ENCODE peak calls at places on chromosomes 6 and 20, in six cellular contexts. Z is brain microvascular endothelial cell, R is psoas muscle, Q is right cardiac atrium, Y is spleen, F is fibroblast of mammary gland. M is an unnamed sample.

GRCh38 chr6:35148167-35148741 is 7.1 kb upstream of the TCP11 start:
- DNase-seq in Y (no peak), Z (peak; percentile 56), R (no peak), F (peak; percentile 86), Q (no peak), M (peak; percentile 44)

GRCh38 chr20:11979306-11980128 is 61.8 kb downstream of the BTBD3 start:
- DNase-seq in F (no peak), Y (no peak), Q (no peak), R (no peak), Z (no peak), M (no peak)

GRCh38 chr6:10146723-10147451 is 268.0 kb downstream of the TFAP2A start:
- DNase-seq in Z (peak; percentile 45), R (no peak), F (no peak), Y (no peak), Q (no peak), M (peak; percentile 13)

GRCh38 chr6:43644940-43645612 is at the start of gene RSPH9:
- DNase-seq in Q (peak; percentile 90), Z (peak; percentile 74), Y (peak; percentile 92), F (peak; percentile 80), R (peak; percentile 71), M (peak; percentile 39)

GRCh38 chr6:124943658-124944057 is 18.6 kb upstream of the RNF217 start:
- DNase-seq in Q (no peak), Z (no peak), Y (no peak), F (peak; percentile 61), R (no peak), M (no peak)

GRCh38 chr20:8385247-8385646 is 253.2 kb downstream of the PLCB1 start:
- DNase-seq in Z (peak; percentile 73), Y (no peak), R (peak; percentile 11), Q (peak; percentile 60), F (peak; percentile 48), M (peak; percentile 84)

GRCh38 chr6:166905013-166905412 is 51.3 kb downstream of the RNASET2 start:
- DNase-seq in Y (no peak), Z (no peak), Q (no peak), F (no peak), R (no peak), M (no peak)

GRCh38 chr6:53795702-53796450 is 1.1 kb downstream of the LRRC1 start:
- DNase-seq in R (peak; percentile 23), Y (peak; percentile 85), Q (peak; percentile 71), F (no peak), Z (no peak), M (no peak)

GRCh38 chr20:38434310-38434741 is 802 bp downstream of the SNHG17 start:
- DNase-seq in Q (no peak), Y (peak; percentile 80), F (no peak), Z (no peak), R (no peak), M (no peak)

GRCh38 chr20:25053207-25054132 is 4.5 kb downstream of the ACSS1 start:
- DNase-seq in Q (peak; percentile 88), Y (peak; percentile 69), F (peak; percentile 41), Z (no peak), R (peak; percentile 63), M (peak; percentile 82)

GRCh38 chr6:68726307-68726706 is 91.2 kb downstream of the ADGRB3 start:
- DNase-seq in R (no peak), Q (no peak), F (no peak), Y (no peak), Z (no peak), M (no peak)

GRCh38 chr20:45339799-45340198 is 8.4 kb downstream of the SDC4 start:
- DNase-seq in Y (no peak), Q (no peak), Z (no peak), R (no peak), F (no peak), M (no peak)

GRCh38 chr6:96685702-96686101 is 122.8 kb downstream of the FHL5 start:
- DNase-seq in R (no peak), Q (no peak), Y (no peak), F (no peak), Z (no peak), M (no peak)

GRCh38 chr6:153957409-153957808 is 81.6 kb upstream of the OPRM1 start:
- DNase-seq in Z (no peak), R (no peak), F (no peak), Q (no peak), Y (no peak), M (no peak)

GRCh38 chr6:115706324-115706723 is 354.4 kb downstream of the FRK start:
- DNase-seq in R (no peak), Q (no peak), Z (no peak), Y (no peak), F (no peak), M (no peak)

GRCh38 chr6:6593876-6594275 is 5.4 kb downstream of the LY86 start:
- DNase-seq in R (no peak), F (no peak), Z (peak; percentile 12), Q (no peak), Y (no peak), M (no peak)

GRCh38 chr6:111687652-111688051 is 82.0 kb upstream of the TRAF3IP2 start:
- DNase-seq in R (no peak), Q (peak; percentile 31), F (no peak), Z (no peak), Y (no peak), M (no peak)

GRCh38 chr20:46501337-46501942 is 11.9 kb downstream of the ZNF334 start:
- DNase-seq in F (peak; percentile 6), Y (no peak), Z (no peak), Q (no peak), R (no peak), M (no peak)
- H3K4me3 ChIP-seq in F (no peak overlapping the region), Y (no peak overlapping the region), Z (no peak overlapping the region), Q (no peak overlapping the region), R (no peak overlapping the region), M (no peak overlapping the region)

GRCh38 chr20:54194724-54195438 is 13.0 kb upstream of the PFDN4 start:
- DNase-seq in Z (peak; percentile 9), Q (no peak), R (no peak), Y (no peak), F (peak; percentile 52), M (peak; percentile 66)

GRCh38 chr20:54189630-54190029 is 15.8 kb upstream of the CYP24A1 start:
- DNase-seq in R (no peak), Z (no peak), Q (no peak), Y (no peak), F (peak; percentile 48), M (no peak)

GRCh38 chr20:54188132-54188835 is 14.5 kb upstream of the CYP24A1 start:
- DNase-seq in Z (no peak), R (no peak), F (peak; percentile 22), Q (no peak), Y (no peak), M (peak; percentile 65)

GRCh38 chr20:54193817-54194216 is 14.1 kb upstream of the PFDN4 start:
- DNase-seq in R (no peak), Q (no peak), Z (no peak), F (no peak), Y (no peak), M (no peak)

DNA sequence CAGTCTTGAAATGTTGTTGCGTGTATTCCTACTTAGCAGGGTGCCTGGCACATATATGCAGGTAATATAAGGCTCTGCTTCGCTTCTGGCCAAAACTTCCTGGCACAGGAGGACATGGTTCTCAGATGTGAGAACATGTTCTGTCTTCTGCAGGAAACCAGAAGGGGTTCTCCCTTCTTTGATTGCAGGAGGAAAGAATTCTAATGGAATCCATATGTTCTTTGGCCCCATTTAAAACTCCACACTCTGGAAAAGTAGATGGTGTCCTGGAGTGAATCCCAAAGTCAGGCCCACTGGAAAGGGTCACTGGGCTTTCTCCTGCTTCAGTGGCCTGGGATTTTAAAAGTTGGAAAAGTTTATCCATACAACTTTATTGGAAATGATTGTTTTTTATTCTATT is 16.4 kb upstream of the CYP24A1 start:
- DNase-seq in R (no peak), Q (no peak), F (peak; percentile 40), Y (no peak), Z (no peak), M (peak; percentile 39)
- H3K4me3 ChIP-seq in R (no peak overlapping the region), Q (no peak overlapping the region), F (no peak overlapping the region), Y (no peak overlapping the region), Z (no peak overlapping the region), M (no peak overlapping the region)

GRCh38 chr6:117917176-117917575 is 10.1 kb downstream of the SLC35F1 start:
- DNase-seq in R (no peak), F (no peak), Z (no peak), Q (no peak), Y (no peak), M (no peak)

GRCh38 chr6:117920493-117920845 is 13.4 kb downstream of the SLC35F1 start:
- DNase-seq in Z (no peak), F (no peak), R (no peak), Q (no peak), Y (no peak), M (no peak)

GRCh38 chr6:117918454-117918853 is 11.4 kb downstream of the SLC35F1 start:
- DNase-seq in F (no peak), Z (no peak), Q (no peak), Y (no peak), R (no peak), M (no peak)

GRCh38 chr6:117916483-117916882 is 9.4 kb downstream of the SLC35F1 start:
- DNase-seq in Q (no peak), Z (no peak), R (no peak), F (no peak), Y (no peak), M (no peak)

DNA sequence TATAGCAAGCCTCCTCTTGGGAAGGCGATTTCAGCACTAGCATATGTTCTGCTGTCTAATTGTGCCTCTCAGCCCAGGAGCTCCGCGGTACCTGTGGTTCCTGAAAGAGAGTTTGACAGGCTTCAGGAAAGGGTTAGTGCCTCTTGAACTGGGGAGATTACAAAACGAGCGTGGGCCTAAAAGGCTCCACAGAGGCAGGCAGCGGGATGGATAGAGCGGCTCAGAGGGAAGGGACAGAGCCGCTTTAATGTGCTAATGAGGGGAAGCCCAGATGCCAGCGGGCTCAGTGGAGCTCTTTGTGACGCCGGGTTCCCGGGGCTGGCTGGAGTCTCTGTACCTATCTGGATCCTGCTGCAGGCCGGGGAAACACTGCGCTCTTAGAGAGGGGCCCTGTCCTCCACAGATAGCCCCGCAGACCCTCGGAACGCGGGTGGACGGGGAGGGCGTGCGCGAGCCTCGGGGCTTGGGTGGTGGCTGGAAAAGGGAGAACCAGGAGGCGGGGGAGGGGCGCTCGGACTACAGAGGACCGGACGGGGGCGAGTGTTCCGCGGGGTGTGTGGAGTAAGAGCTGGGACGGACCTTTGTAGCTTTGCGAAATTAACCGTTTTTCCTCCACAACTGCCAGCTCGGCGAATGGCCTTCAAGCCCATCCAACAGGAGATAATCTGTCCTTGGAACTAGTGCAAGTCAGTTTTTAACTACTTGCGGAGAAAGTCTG is 12.9 kb downstream of the SLC35F1 start:
- DNase-seq in Y (peak; percentile 75), F (no peak), Q (peak; percentile 37), Z (no peak), R (peak; percentile 13), M (no peak)
- H3K4me3 ChIP-seq in Y (no peak overlapping the region), F (no peak overlapping the region), Q (peak overlapping the region; percentile 26), Z (peak overlapping the region; percentile 44), R (peak overlapping the region; percentile 50), M (no peak overlapping the region)

DNA sequence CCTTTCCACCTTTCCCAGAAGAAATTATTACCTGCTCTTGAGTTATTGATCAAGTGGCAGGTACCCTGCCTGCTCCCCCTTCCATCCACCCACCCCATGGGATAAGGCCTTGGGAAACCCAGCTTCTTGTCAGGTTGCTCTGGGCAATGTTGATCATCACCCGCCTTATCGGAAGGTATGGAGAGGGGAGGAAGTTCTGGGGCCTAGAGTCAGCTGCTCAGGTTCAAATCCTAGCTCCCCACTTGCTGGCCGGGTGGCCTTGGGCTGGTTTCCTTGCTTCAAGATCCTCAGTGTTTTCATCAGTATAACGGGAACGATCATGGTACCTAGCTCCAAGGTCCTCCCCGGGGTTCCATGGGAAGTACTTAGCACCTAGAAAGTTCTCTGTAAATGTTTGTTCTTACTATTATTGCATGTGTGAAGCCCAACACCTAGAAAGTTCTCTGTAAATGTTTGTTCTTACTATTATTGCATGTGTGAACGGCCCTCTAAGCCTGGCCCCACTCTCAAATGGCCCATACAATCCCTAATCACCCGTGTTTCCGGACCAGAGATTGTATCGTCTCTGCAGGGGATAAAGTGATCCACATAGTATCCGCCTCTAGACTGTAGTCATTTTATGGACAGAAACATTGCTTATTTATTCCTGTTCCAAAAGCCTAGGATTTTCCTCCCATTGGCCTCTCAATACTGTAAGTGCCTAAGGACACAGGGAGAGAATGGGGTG is 1.1 kb upstream of the PREX1 start:
- DNase-seq in Q (no peak), Z (no peak), Y (peak; percentile 70), F (no peak), R (no peak), M (no peak)
- H3K4me3 ChIP-seq in Q (peak overlapping the region; percentile 61), Z (peak overlapping the region; percentile 57), Y (peak overlapping the region; percentile 71), F (no peak overlapping the region), R (peak overlapping the region; percentile 73), M (peak overlapping the region; percentile 47)